ENCODE peak calls at places on chromosomes 3 and 15, in four cellular contexts. One of them, this sample, is unnamed.

GRCh38 chr3:139906441-139906840 is 28.5 kb upstream of the CLSTN2 start:
- DNase-seq in GM12878: no peak
- DNase-seq in K562: no peak
- DNase-seq in HL-60: no peak
- DNase-seq in this sample: no peak

GRCh38 chr3:158791259-158791920 is 10.5 kb upstream of the MFSD1 start:
- DNase-seq in K562: peak; percentile 60
- DNase-seq in HL-60: peak; percentile 68
- DNase-seq in GM12878: no peak
- DNase-seq in this sample: no peak

GRCh38 chr3:142931222-142931621 is 32.3 kb downstream of the PAQR9 start:
- DNase-seq in GM12878: no peak
- DNase-seq in K562: no peak
- DNase-seq in HL-60: peak; percentile 27
- DNase-seq in this sample: peak; percentile 17

GRCh38 chr3:107589454-107589853 is 66.7 kb downstream of the BBX start:
- DNase-seq in K562: no peak
- DNase-seq in GM12878: peak; percentile 55
- DNase-seq in HL-60: no peak
- DNase-seq in this sample: no peak

GRCh38 chr3:169954142-169954756 is 12.4 kb upstream of the SEC62 start:
- DNase-seq in HL-60: peak; percentile 86
- DNase-seq in GM12878: peak; percentile 38
- DNase-seq in K562: no peak
- DNase-seq in this sample: no peak

GRCh38 chr3:16692486-16693378 is 87.5 kb upstream of the DAZL start:
- DNase-seq in HL-60: no peak
- DNase-seq in K562: no peak
- DNase-seq in GM12878: no peak
- DNase-seq in this sample: no peak

GRCh38 chr3:188776447-188776846 is 395.3 kb upstream of the TPRG1 start:
- DNase-seq in HL-60: no peak
- DNase-seq in K562: no peak
- DNase-seq in GM12878: no peak
- DNase-seq in this sample: no peak

GRCh38 chr15:93900476-93901400 is 330.6 kb upstream of the MCTP2 start:
- DNase-seq in GM12878: no peak
- DNase-seq in K562: no peak
- DNase-seq in HL-60: no peak
- DNase-seq in this sample: no peak

GRCh38 chr3:61774279-61774890 is 213.0 kb downstream of the PTPRG start:
- DNase-seq in HL-60: no peak
- DNase-seq in K562: no peak
- DNase-seq in GM12878: no peak
- DNase-seq in this sample: no peak

GRCh38 chr3:48852151-48852550 is 4.5 kb upstream of the PRKAR2A start:
- DNase-seq in K562: no peak
- DNase-seq in GM12878: no peak
- DNase-seq in HL-60: peak; percentile 51
- DNase-seq in this sample: no peak

GRCh38 chr3:18046531-18046930 is 304.1 kb upstream of the TBC1D5 start:
- DNase-seq in K562: no peak
- DNase-seq in GM12878: no peak
- DNase-seq in HL-60: peak; percentile 87
- DNase-seq in this sample: no peak

GRCh38 chr15:44414001-44414400 is 13.4 kb upstream of the CTDSPL2 start:
- DNase-seq in GM12878: no peak
- DNase-seq in K562: no peak
- DNase-seq in HL-60: no peak
- DNase-seq in this sample: no peak

GRCh38 chr15:51310064-51310463 is 28.3 kb downstream of the CYP19A1 start:
- DNase-seq in HL-60: no peak
- DNase-seq in K562: no peak
- DNase-seq in GM12878: no peak
- DNase-seq in this sample: no peak

GRCh38 chr15:96851613-96852012 is 521.1 kb downstream of the NR2F2 start:
- DNase-seq in HL-60: no peak
- DNase-seq in K562: no peak
- DNase-seq in GM12878: no peak
- DNase-seq in this sample: no peak

GRCh38 chr3:85142626-85143025 is 183.8 kb downstream of the CADM2 start:
- DNase-seq in HL-60: no peak
- DNase-seq in K562: no peak
- DNase-seq in GM12878: no peak
- DNase-seq in this sample: no peak

GRCh38 chr3:186281172-186281571 is 80.9 kb downstream of the DGKG start:
- DNase-seq in K562: no peak
- DNase-seq in GM12878: no peak
- DNase-seq in HL-60: no peak
- DNase-seq in this sample: no peak

GRCh38 chr3:32436816-32437189 is 45.1 kb downstream of the CMTM7 start:
- DNase-seq in GM12878: no peak
- DNase-seq in HL-60: no peak
- DNase-seq in K562: no peak
- DNase-seq in this sample: no peak

GRCh38 chr3:9250236-9250635 is 790 bp upstream of the SRGAP3 start:
- DNase-seq in GM12878: no peak
- DNase-seq in HL-60: no peak
- DNase-seq in K562: no peak
- DNase-seq in this sample: no peak

GRCh38 chr3:196670335-196670734 is 30.8 kb downstream of the NRROS start:
- DNase-seq in GM12878: no peak
- DNase-seq in HL-60: no peak
- DNase-seq in K562: no peak
- DNase-seq in this sample: no peak

GRCh38 chr3:99818818-99819217 is 1.2 kb downstream of the CMSS1 start:
- DNase-seq in K562: no peak
- DNase-seq in GM12878: no peak
- DNase-seq in HL-60: no peak
- DNase-seq in this sample: no peak

GRCh38 chr15:56468271-56468912 is 3.5 kb upstream of the MNS1 start:
- DNase-seq in HL-60: peak; percentile 22
- DNase-seq in GM12878: peak; percentile 33
- DNase-seq in K562: no peak
- DNase-seq in this sample: no peak

GRCh38 chr3:101848754-101849713 is at the start of gene NFKBIZ:
- DNase-seq in HL-60: peak; percentile 80
- DNase-seq in GM12878: no peak
- DNase-seq in K562: peak; percentile 91
- DNase-seq in this sample: peak; percentile 76

GRCh38 chr3:126908752-126909275 is 74.1 kb upstream of the PLXNA1 start:
- DNase-seq in HL-60: no peak
- DNase-seq in K562: peak; percentile 83
- DNase-seq in GM12878: no peak
- DNase-seq in this sample: no peak

GRCh38 chr3:11085078-11085840 is 69.0 kb upstream of the HRH1 start:
- DNase-seq in HL-60: no peak
- DNase-seq in K562: no peak
- DNase-seq in GM12878: no peak
- DNase-seq in this sample: no peak
- TF ChIP-seq SPI1 in HL-60: no peak
- TF ChIP-seq SPI1 in K562: no peak
- TF ChIP-seq SPI1 in GM12878: no peak
- TF ChIP-seq SPI1 in this sample: no peak

GRCh38 chr3:160130950-160131349 is 94.3 kb upstream of the C3orf80 start:
- DNase-seq in GM12878: no peak
- DNase-seq in K562: no peak
- DNase-seq in HL-60: no peak
- DNase-seq in this sample: no peak
- TF ChIP-seq SPI1 in GM12878: no peak
- TF ChIP-seq SPI1 in K562: no peak
- TF ChIP-seq SPI1 in HL-60: no peak
- TF ChIP-seq SPI1 in this sample: no peak

GRCh38 chr3:152353578-152353977 is 84.8 kb downstream of the MBNL1 start:
- DNase-seq in GM12878: no peak
- DNase-seq in K562: no peak
- DNase-seq in HL-60: no peak
- DNase-seq in this sample: no peak

GRCh38 chr3:152359385-152360248 is 90.9 kb downstream of the MBNL1 start:
- DNase-seq in HL-60: no peak
- DNase-seq in K562: no peak
- DNase-seq in GM12878: no peak
- DNase-seq in this sample: no peak

GRCh38 chr3:152355744-152356665 is 87.3 kb downstream of the MBNL1 start:
- DNase-seq in K562: no peak
- DNase-seq in HL-60: no peak
- DNase-seq in GM12878: no peak
- DNase-seq in this sample: no peak

GRCh38 chr3:152357587-152357986 is 88.9 kb downstream of the MBNL1 start:
- DNase-seq in GM12878: no peak
- DNase-seq in K562: no peak
- DNase-seq in HL-60: no peak
- DNase-seq in this sample: no peak

GRCh38 chr3:152356870-152357276 is 88.1 kb downstream of the MBNL1 start:
- DNase-seq in GM12878: peak; percentile 61
- DNase-seq in K562: no peak
- DNase-seq in HL-60: no peak
- DNase-seq in this sample: no peak
- TF ChIP-seq SPI1 in GM12878: no peak
- TF ChIP-seq SPI1 in K562: no peak
- TF ChIP-seq SPI1 in HL-60: no peak
- TF ChIP-seq SPI1 in this sample: no peak

DNA sequence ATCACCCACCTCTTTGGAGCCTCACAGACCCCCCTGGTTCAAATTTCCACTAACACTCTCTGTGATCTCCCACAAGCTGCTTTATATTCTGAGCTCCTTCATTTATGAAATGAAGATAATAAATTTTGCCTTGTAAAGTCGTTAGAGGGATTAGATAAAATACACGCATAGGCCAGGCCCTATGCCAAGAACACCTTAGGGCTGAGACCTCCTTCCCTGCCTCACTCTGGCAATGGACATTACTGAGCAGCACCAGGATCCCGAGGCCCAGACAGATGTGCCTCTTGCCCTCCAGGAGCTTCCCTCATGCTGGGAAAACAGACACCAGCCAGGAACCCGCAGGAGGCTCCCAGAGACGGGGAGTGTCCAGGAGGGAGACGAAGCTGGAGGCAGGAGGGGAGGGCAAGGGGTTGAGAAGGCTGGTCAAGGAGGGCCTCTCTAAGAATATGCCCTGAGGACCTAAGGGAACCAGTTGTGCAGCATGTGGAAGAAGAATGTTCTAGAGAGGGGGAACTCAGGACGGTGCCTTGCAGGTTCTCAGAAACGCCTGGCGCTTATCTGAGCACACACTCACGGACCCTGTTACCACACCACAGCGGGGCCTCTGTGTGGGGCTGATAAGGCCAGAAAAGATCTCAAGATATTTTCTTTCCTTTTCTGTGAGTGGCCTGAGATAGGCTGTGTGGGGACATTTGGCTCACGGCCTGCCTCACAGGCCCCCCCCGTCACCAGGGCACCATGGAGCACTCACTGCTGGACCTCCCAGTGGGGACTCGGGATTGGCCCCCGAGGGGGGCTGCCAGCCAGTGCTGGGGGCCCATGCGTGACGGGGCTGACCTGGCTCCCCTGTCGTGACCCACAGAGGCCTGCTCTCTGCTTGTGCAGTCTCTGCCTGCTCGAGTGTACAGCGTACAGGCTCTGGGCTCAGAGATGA is 21.9 kb upstream of the CYP11A1 start:
- DNase-seq in K562: peak; percentile 91
- DNase-seq in HL-60: peak; percentile 58
- DNase-seq in GM12878: no peak
- DNase-seq in this sample: no peak
- TF ChIP-seq SPI1 in K562: peak; percentile 48
- TF ChIP-seq SPI1 in HL-60: no peak
- TF ChIP-seq SPI1 in GM12878: no peak
- TF ChIP-seq SPI1 in this sample: no peak

GRCh38 chr15:82132742-82133141 is 86.9 kb upstream of the MEX3B start:
- DNase-seq in HL-60: no peak
- DNase-seq in GM12878: no peak
- DNase-seq in K562: no peak
- DNase-seq in this sample: no peak
- TF ChIP-seq SPI1 in HL-60: no peak
- TF ChIP-seq SPI1 in GM12878: no peak
- TF ChIP-seq SPI1 in K562: no peak
- TF ChIP-seq SPI1 in this sample: no peak

GRCh38 chr3:133633439-133633838 is 28.3 kb downstream of the TOPBP1 start:
- DNase-seq in HL-60: no peak
- DNase-seq in GM12878: no peak
- DNase-seq in K562: no peak
- DNase-seq in this sample: no peak
- TF ChIP-seq SPI1 in HL-60: no peak
- TF ChIP-seq SPI1 in GM12878: no peak
- TF ChIP-seq SPI1 in K562: no peak
- TF ChIP-seq SPI1 in this sample: no peak

DNA sequence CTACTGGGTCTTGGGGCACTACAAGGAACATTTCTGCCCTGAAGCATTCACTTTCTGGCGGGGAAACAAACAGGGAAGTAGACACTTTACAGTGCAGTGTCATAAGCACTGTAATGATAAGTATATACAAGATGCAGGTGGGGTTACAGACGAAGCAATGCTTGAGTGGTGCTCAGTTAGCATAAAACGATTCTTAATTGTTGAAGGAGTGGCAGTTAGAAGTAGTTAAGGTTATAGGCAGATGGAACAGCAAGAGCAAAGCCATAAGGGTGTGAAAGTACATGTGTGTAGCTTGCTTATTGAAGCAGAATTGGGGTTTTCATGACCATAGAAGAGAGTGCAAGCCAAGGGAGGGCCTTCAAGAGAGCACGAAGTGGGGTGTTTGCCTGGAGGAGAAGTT is 46.2 kb downstream of the SLC25A26 start:
- DNase-seq in K562: no peak
- DNase-seq in GM12878: no peak
- DNase-seq in HL-60: no peak
- DNase-seq in this sample: no peak
- TF ChIP-seq SPI1 in K562: no peak
- TF ChIP-seq SPI1 in GM12878: no peak
- TF ChIP-seq SPI1 in HL-60: no peak
- TF ChIP-seq SPI1 in this sample: no peak

DNA sequence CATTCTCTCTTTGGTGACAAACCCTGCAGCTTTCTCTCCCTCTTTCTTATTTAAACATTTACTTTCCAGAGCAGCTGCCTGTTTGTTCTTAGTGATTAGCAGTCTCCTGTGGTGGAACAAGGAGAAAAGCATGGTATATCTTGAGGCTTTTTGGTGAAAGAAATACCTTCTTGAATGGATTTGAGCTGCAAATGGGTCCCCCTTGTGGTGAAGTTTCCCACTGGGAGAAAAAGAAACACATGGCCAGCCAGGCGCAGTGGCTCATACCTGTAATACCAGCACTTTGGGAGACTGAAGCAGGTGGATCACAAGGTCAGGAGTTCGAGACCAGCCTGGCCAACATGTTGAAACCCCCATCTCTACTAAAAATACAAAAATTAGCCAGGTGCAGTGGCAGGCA is 48.3 kb upstream of the ACP3 start:
- DNase-seq in HL-60: peak; percentile 46
- DNase-seq in K562: peak; percentile 5
- DNase-seq in GM12878: no peak
- DNase-seq in this sample: no peak
- TF ChIP-seq SPI1 in HL-60: no peak
- TF ChIP-seq SPI1 in K562: no peak
- TF ChIP-seq SPI1 in GM12878: no peak
- TF ChIP-seq SPI1 in this sample: no peak

GRCh38 chr3:24923565-24923964 is 428.9 kb upstream of the THRB start:
- DNase-seq in HL-60: no peak
- DNase-seq in K562: no peak
- DNase-seq in GM12878: no peak
- DNase-seq in this sample: no peak
- TF ChIP-seq SPI1 in HL-60: no peak
- TF ChIP-seq SPI1 in K562: no peak
- TF ChIP-seq SPI1 in GM12878: no peak
- TF ChIP-seq SPI1 in this sample: no peak